ENCODE peak calls at places on chromosomes 4 and X, in five cellular contexts. P is breast epithelium, G is thoracic aorta, S is Caco-2, J is uterus. Z is an unnamed sample.

GRCh38 chrX:100817340-100817739 is 2.9 kb upstream of the CSTF2 start:
- DNase-seq in P (no peak), G (no peak), S (no peak), J (no peak), Z (no peak)

GRCh38 chrX:153794897-153795816 is 689 bp downstream of the SSR4 start:
- DNase-seq in P (no peak), G (no peak), S (no peak), J (no peak), Z (no peak)

GRCh38 chr4:11698033-11698432 is 269.3 kb upstream of the HS3ST1 start:
- DNase-seq in P (no peak), G (no peak), S (no peak), J (no peak), Z (no peak)

GRCh38 chr4:116143221-116143620 is 942.2 kb downstream of the TRAM1L1 start:
- DNase-seq in P (no peak), G (no peak), S (no peak), J (no peak), Z (no peak)

GRCh38 chr4:67928547-67928946 is 34.7 kb downstream of the TMPRSS11A start:
- DNase-seq in P (no peak), G (no peak), S (no peak), J (no peak), Z (no peak)

GRCh38 chr4:102268355-102268754 is 76.9 kb downstream of the SLC39A8 start:
- DNase-seq in P (no peak), G (no peak), S (no peak), J (no peak), Z (no peak)

GRCh38 chr4:74873545-74874295 is 59.2 kb upstream of the PARM1 start:
- DNase-seq in P (no peak), G (no peak), S (no peak), J (no peak), Z (no peak)

GRCh38 chr4:37928421-37928820 is 31.8 kb upstream of the PTTG2 start:
- DNase-seq in P (no peak), G (no peak), S (no peak), J (no peak), Z (no peak)

GRCh38 chr4:188218392-188218791 is 79.2 kb downstream of the TRIML1 start:
- DNase-seq in P (no peak), G (no peak), S (no peak), J (no peak), Z (no peak)

GRCh38 chr4:103887191-103887590 is 167.4 kb upstream of the TACR3 start:
- DNase-seq in P (no peak), G (no peak), S (no peak), J (no peak), Z (no peak)

GRCh38 chr4:74098628-74098995 is 383 bp downstream of the CXCL2 start:
- DNase-seq in P (no peak), G (no peak), S (no peak), J (peak; percentile 19), Z (no peak)

GRCh38 chr4:138192113-138192512 is 50.0 kb downstream of the SLC7A11 start:
- DNase-seq in P (no peak), G (no peak), S (no peak), J (no peak), Z (no peak)

GRCh38 chr4:174663254-174663653 is 141.0 kb upstream of the HPGD start:
- DNase-seq in P (no peak), G (no peak), S (no peak), J (no peak), Z (no peak)

GRCh38 chrX:43860646-43861370 is 21.4 kb downstream of the MAOB start:
- DNase-seq in P (peak; percentile 38), G (no peak), S (no peak), J (no peak), Z (peak; percentile 24)

GRCh38 chrX:35726176-35726575 is 72.0 kb upstream of the MAGEB16 start:
- DNase-seq in P (no peak), G (no peak), S (no peak), J (no peak), Z (no peak)

GRCh38 chrX:140504371-140505324 is at the start of gene SOX3:
- DNase-seq in P (no peak), G (no peak), S (no peak), J (no peak), Z (no peak)

GRCh38 chr4:26789208-26789607 is 71.4 kb upstream of the STIM2 start:
- DNase-seq in P (no peak), G (no peak), S (no peak), J (no peak), Z (no peak)

GRCh38 chrX:143486105-143486504 is 31.2 kb downstream of the SPANXN3 start:
- DNase-seq in P (no peak), G (no peak), S (no peak), J (no peak), Z (no peak)

GRCh38 chr4:23361453-23361852 is 528.4 kb downstream of the PPARGC1A start:
- DNase-seq in P (no peak), G (no peak), S (no peak), J (no peak), Z (no peak)

GRCh38 chr4:124713213-124713592 is 671 bp upstream of the ANKRD50 start:
- DNase-seq in P (peak; percentile 50), G (peak; percentile 11), S (peak; percentile 84), J (peak; percentile 71), Z (peak; percentile 13)

GRCh38 chr4:87188932-87189331 is 31.5 kb downstream of the KLHL8 start:
- DNase-seq in P (no peak), G (no peak), S (no peak), J (no peak), Z (no peak)

GRCh38 chr4:2914220-2915126 is 48.7 kb downstream of the NOP14 start:
- DNase-seq in P (no peak), G (no peak), S (no peak), J (no peak), Z (no peak)

GRCh38 chr4:73862357-73862756 is 6.8 kb upstream of the CXCL1 start:
- DNase-seq in P (no peak), G (no peak), S (no peak), J (no peak), Z (no peak)

GRCh38 chrX:129706395-129707072 is 32.2 kb upstream of the XPNPEP2 start:
- DNase-seq in P (peak; percentile 33), G (no peak), S (no peak), J (no peak), Z (no peak)

GRCh38 chr4:133095591-133095990 is 53.5 kb upstream of the PCDH10 start:
- DNase-seq in P (no peak), G (no peak), S (no peak), J (no peak), Z (no peak)

GRCh38 chr4:121656269-121656641 is 40.5 kb downstream of the ANXA5 start:
- DNase-seq in P (peak; percentile 20), G (peak; percentile 7), S (peak; percentile 66), J (peak; percentile 29), Z (peak; percentile 20)

GRCh38 chr4:100421356-100421978 is 96.4 kb downstream of the EMCN start:
- DNase-seq in P (no peak), G (no peak), S (no peak), J (no peak), Z (no peak)

GRCh38 chr4:100414016-100414790 is 103.6 kb downstream of the EMCN start:
- DNase-seq in P (no peak), G (no peak), S (no peak), J (no peak), Z (no peak)

GRCh38 chr4:100420571-100420970 is 97.3 kb downstream of the EMCN start:
- DNase-seq in P (no peak), G (no peak), S (no peak), J (no peak), Z (no peak)

GRCh38 chr4:100422911-100423310 is 94.9 kb downstream of the EMCN start:
- DNase-seq in P (no peak), G (no peak), S (no peak), J (no peak), Z (no peak)

GRCh38 chr4:100417565-100417964 is 100.3 kb downstream of the EMCN start:
- DNase-seq in P (no peak), G (no peak), S (no peak), J (no peak), Z (no peak)
- H3K4me1 ChIP-seq in P (no peaks in the 10 kb centered on the region), G (peaks cover 20% of the 10 kb centered on the region), S (no peaks in the 10 kb centered on the region), J (no peaks in the 10 kb centered on the region), Z (no peaks in the 10 kb centered on the region)

DNA sequence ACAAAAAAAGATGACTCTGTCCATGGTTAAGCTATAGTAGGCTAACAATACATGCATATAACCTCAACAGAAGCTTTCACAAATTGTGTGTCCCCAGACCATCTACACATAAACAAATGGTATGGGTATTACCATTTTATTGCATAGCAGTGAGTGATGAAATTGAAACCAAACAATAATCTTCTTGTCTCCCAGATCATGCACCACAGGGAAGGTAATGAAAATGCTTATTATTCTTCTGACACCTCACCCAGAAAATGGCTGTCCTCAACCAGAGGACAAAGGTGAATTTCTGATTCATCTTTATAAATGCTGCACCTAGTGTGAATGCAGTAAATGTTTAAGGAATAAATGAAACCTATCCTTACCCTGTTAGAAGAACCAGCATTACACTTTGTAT is 8.0 kb downstream of the PRSS12 start:
- DNase-seq in P (no peak), G (no peak), S (no peak), J (no peak), Z (no peak)
- H3K4me3 ChIP-seq in P (no peak overlapping the region), G (no peak overlapping the region), S (no peak overlapping the region), J (no peak overlapping the region), Z (no peak overlapping the region)

GRCh38 chr4:151169223-151169622 is 69.8 kb downstream of the RPS3A start:
- DNase-seq in P (peak; percentile 26), G (no peak), S (no peak), J (peak; percentile 83), Z (no peak)
- H3K4me1 ChIP-seq in P (peaks cover 11% of the 10 kb centered on the region), G (peaks cover 20% of the 10 kb centered on the region), S (no peaks in the 10 kb centered on the region), J (peaks cover 10% of the 10 kb centered on the region), Z (peaks cover 5% of the 10 kb centered on the region)

GRCh38 chrX:19874391-19875050 is 12.9 kb downstream of the SH3KBP1 start:
- DNase-seq in P (no peak), G (no peak), S (no peak), J (no peak), Z (no peak)
- H3K4me3 ChIP-seq in P (no peak overlapping the region), G (no peak overlapping the region), S (no peak overlapping the region), J (no peak overlapping the region), Z (no peak overlapping the region)

GRCh38 chrX:12999422-12999821 is 24.5 kb downstream of the TMSB4X start:
- DNase-seq in P (no peak), G (no peak), S (no peak), J (no peak), Z (no peak)
- H3K4me1 ChIP-seq in P (no peaks in the 10 kb centered on the region), G (peaks cover 17% of the 10 kb centered on the region), S (peaks cover 22% of the 10 kb centered on the region), J (no peaks in the 10 kb centered on the region), Z (no peaks in the 10 kb centered on the region)

Z was measured in prostate gland.